ENCODE peak calls at places on chromosome 22, in four cellular contexts. One of them, this sample, is unnamed.

GRCh38 chr22:48333816-48334735 is 1493.6 kb downstream of the BRD1 start:
- DNase-seq in adrenal gland: no peak
- DNase-seq in heart left ventricle: no peak
- DNase-seq in uterus: no peak
- DNase-seq in this sample: no peak

GRCh38 chr22:46563381-46564083 is 26.1 kb upstream of the CELSR1 start:
- DNase-seq in adrenal gland: peak
- DNase-seq in heart left ventricle: peak
- DNase-seq in uterus: peak
- DNase-seq in this sample: no peak

GRCh38 chr22:17102297-17102667 is 17.5 kb downstream of the IL17RA start:
- DNase-seq in adrenal gland: no peak
- DNase-seq in heart left ventricle: no peak
- DNase-seq in uterus: no peak
- DNase-seq in this sample: no peak

GRCh38 chr22:50628543-50629134 is 687 bp upstream of the ARSA start:
- DNase-seq in adrenal gland: no peak
- DNase-seq in heart left ventricle: no peak
- DNase-seq in uterus: no peak
- DNase-seq in this sample: no peak

GRCh38 chr22:46001426-46002106 is 24.6 kb upstream of the WNT7B start:
- DNase-seq in adrenal gland: no peak
- DNase-seq in heart left ventricle: peak
- DNase-seq in uterus: no peak
- DNase-seq in this sample: no peak

GRCh38 chr22:48342016-48342415 is 1485.7 kb downstream of the BRD1 start:
- DNase-seq in adrenal gland: no peak
- DNase-seq in heart left ventricle: no peak
- DNase-seq in uterus: no peak
- DNase-seq in this sample: no peak

GRCh38 chr22:36385491-36386350 is 2.0 kb downstream of the MYH9 start:
- DNase-seq in adrenal gland: peak
- DNase-seq in heart left ventricle: no peak
- DNase-seq in uterus: peak
- DNase-seq in this sample: no peak

GRCh38 chr22:50186789-50187523 is 1.2 kb downstream of the TRABD start:
- DNase-seq in adrenal gland: no peak
- DNase-seq in heart left ventricle: peak
- DNase-seq in uterus: no peak
- DNase-seq in this sample: no peak

GRCh38 chr22:48331266-48331665 is 1496.4 kb downstream of the BRD1 start:
- DNase-seq in adrenal gland: no peak
- DNase-seq in heart left ventricle: no peak
- DNase-seq in uterus: no peak
- DNase-seq in this sample: no peak

GRCh38 chr22:47818496-47818895 is 1056.0 kb downstream of the TBC1D22A start:
- DNase-seq in adrenal gland: no peak
- DNase-seq in heart left ventricle: no peak
- DNase-seq in uterus: no peak
- DNase-seq in this sample: no peak

GRCh38 chr22:44712156-44712555 is 10.2 kb downstream of the PRR5 start:
- DNase-seq in adrenal gland: no peak
- DNase-seq in heart left ventricle: no peak
- DNase-seq in uterus: no peak
- DNase-seq in this sample: no peak

GRCh38 chr22:19195796-19196731 is 17.5 kb upstream of the SLC25A1 start:
- DNase-seq in adrenal gland: no peak
- DNase-seq in heart left ventricle: no peak
- DNase-seq in uterus: no peak
- DNase-seq in this sample: no peak

GRCh38 chr22:19632671-19633148 is 81.6 kb upstream of the SEPTIN5 start:
- DNase-seq in adrenal gland: no peak
- DNase-seq in heart left ventricle: no peak
- DNase-seq in uterus: no peak
- DNase-seq in this sample: no peak

GRCh38 chr22:46312056-46312455 is 15.4 kb downstream of the GTSE1 start:
- DNase-seq in adrenal gland: no peak
- DNase-seq in heart left ventricle: no peak
- DNase-seq in uterus: no peak
- DNase-seq in this sample: no peak

GRCh38 chr22:32776800-32777199 is 24.7 kb upstream of the TIMP3 start:
- DNase-seq in adrenal gland: no peak
- DNase-seq in heart left ventricle: no peak
- DNase-seq in uterus: no peak
- DNase-seq in this sample: no peak

GRCh38 chr22:21873619-21874018 is 6.2 kb upstream of the MAPK1 start:
- DNase-seq in adrenal gland: no peak
- DNase-seq in heart left ventricle: no peak
- DNase-seq in uterus: no peak
- DNase-seq in this sample: no peak

GRCh38 chr22:17869285-17870096 is 95.2 kb upstream of the BID start:
- DNase-seq in adrenal gland: no peak
- DNase-seq in heart left ventricle: no peak
- DNase-seq in uterus: no peak
- DNase-seq in this sample: no peak

GRCh38 chr22:47352920-47353700 is 590.7 kb downstream of the TBC1D22A start:
- DNase-seq in adrenal gland: no peak
- DNase-seq in heart left ventricle: no peak
- DNase-seq in uterus: no peak
- DNase-seq in this sample: no peak

GRCh38 chr22:50260434-50260800 is 1.1 kb downstream of the MAPK12 start:
- DNase-seq in adrenal gland: no peak
- DNase-seq in heart left ventricle: no peak
- DNase-seq in uterus: no peak
- DNase-seq in this sample: no peak

GRCh38 chr22:20275836-20276235 is 7.7 kb upstream of the RTN4R start:
- DNase-seq in adrenal gland: no peak
- DNase-seq in heart left ventricle: no peak
- DNase-seq in uterus: no peak
- DNase-seq in this sample: no peak

GRCh38 chr22:33788927-33789326 is 131.3 kb downstream of the LARGE1 start:
- DNase-seq in adrenal gland: no peak
- DNase-seq in heart left ventricle: no peak
- DNase-seq in uterus: no peak
- DNase-seq in this sample: no peak

GRCh38 chr22:47023871-47024270 is 261.4 kb downstream of the TBC1D22A start:
- DNase-seq in adrenal gland: no peak
- DNase-seq in heart left ventricle: no peak
- DNase-seq in uterus: no peak
- DNase-seq in this sample: no peak

GRCh38 chr22:17903564-17904295 is 120.6 kb downstream of the MICAL3 start:
- DNase-seq in adrenal gland: no peak
- DNase-seq in heart left ventricle: peak
- DNase-seq in uterus: no peak
- DNase-seq in this sample: no peak

GRCh38 chr22:43109921-43110443 is 568 bp upstream of the BIK start:
- DNase-seq in adrenal gland: no peak
- DNase-seq in heart left ventricle: no peak
- DNase-seq in uterus: no peak
- DNase-seq in this sample: no peak

GRCh38 chr22:43113516-43114251 is 3.1 kb downstream of the BIK start:
- DNase-seq in adrenal gland: no peak
- DNase-seq in heart left ventricle: no peak
- DNase-seq in uterus: no peak
- DNase-seq in this sample: no peak

GRCh38 chr22:43109511-43109910 is 1.0 kb upstream of the BIK start:
- DNase-seq in adrenal gland: no peak
- DNase-seq in heart left ventricle: no peak
- DNase-seq in uterus: no peak
- DNase-seq in this sample: no peak

GRCh38 chr22:43110927-43111623 is 525 bp downstream of the BIK start:
- DNase-seq in adrenal gland: peak
- DNase-seq in heart left ventricle: no peak
- DNase-seq in uterus: no peak
- DNase-seq in this sample: no peak

DNA sequence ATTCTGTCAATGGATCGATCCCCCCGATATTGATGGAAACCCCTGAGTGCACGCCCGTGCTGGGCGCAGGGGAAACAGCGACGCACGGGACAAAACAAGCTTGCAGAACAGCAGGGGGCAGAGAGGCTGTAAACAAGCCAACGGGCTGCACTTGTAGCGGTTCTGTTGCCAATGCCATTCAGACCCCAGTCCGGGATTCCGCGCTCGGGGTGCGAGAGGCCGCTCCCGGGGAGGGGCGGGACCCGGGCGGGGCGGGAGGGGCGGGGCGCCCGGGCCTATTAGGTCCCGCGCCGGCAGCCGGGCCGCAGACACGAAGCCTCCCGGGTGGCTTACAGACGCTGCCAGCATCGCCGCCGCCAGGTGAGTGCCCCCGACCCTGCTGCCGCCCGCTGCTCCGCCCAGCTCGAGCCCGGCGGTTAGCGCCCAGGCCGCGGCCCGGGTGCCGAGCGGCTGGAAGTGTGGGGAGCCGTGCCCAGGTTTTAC is at the start of gene BIK:
- DNase-seq in adrenal gland: peak
- DNase-seq in heart left ventricle: peak
- DNase-seq in uterus: peak
- DNase-seq in this sample: no peak
- TF ChIP-seq POLR2A in adrenal gland: no peak
- TF ChIP-seq POLR2A in heart left ventricle: no peak
- TF ChIP-seq POLR2A in uterus: no peak
- TF ChIP-seq POLR2A in this sample: no peak

DNA sequence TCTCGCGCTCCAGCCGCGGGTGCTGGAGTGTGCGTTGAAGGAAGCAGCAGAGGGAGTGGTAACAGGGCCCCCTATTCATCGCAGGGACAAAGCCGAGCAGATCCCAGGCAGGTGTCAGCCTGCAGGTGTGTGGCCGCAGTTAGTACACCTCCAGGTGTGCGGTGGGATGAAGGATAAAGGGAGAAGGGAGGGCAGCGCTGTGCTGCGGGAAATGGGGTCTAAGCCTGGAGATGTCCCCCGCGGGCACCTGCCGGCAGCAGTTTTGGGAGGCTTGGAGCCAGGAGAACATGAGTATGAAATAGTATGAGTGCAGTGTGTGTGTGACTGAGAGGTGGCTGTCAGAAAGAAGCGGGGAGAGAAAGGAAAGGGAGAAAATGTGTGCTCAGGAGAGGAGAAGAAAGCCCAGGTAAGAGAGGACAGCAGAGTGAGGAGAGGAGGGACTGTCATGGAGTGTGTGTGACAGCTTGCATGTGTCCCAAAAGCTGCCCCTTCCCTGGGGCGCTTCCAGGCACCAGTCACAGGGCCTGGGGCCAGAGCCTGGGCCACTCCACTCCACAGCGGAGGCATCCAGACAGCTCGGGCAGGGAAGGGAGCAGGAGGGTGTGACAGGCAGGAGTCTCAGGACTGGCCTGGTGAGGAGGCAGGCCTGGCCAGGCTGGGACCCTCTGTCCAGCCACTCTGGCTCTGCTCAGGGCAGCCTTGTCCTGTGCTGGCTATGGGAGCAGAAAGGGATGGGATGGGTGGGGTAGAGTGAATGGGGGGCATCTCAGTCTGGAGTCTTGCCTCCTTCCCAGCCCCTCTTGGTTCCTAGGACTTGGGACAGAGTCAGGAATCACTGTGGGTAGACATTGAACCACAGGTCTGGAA is 831 bp downstream of the MMP11 start:
- DNase-seq in adrenal gland: no peak
- DNase-seq in heart left ventricle: peak
- DNase-seq in uterus: no peak
- DNase-seq in this sample: no peak
- TF ChIP-seq POLR2A in adrenal gland: no peak
- TF ChIP-seq POLR2A in heart left ventricle: no peak
- TF ChIP-seq POLR2A in uterus: no peak
- TF ChIP-seq POLR2A in this sample: no peak

DNA sequence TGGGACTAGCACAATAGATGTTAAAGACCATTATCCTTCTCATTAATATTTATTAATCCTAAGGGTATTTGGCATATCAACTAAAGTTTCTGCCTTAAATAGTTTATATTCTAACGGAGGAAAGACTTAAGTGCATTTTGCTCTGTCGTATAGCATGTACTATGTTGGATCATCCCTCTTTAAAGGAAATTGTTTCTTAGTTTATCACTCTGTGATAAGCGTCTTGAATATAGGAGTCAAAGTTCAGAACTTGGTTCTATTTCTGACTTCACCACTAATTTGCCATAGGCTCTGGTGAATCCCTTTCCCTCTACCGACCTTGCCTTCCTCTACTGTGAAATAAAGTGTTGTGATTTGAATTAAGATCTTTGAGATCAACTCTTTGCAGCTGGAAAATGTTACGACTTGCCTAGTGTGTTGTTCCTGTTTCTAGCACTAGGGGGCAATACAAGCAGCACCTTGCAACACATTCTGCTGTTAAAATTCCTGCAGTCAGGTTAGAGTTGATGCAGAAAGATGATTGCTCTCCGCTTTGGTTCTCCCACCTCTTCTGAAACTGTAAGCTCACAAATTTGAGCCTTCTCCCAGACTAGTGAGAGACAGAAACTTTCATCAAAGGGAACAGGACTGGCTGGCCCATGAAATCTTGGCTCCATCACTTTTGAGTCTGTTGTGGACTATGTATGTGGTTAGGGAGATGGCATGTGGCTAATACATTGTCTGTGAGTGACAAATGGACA is 27.8 kb upstream of the ZNRF3 start:
- DNase-seq in adrenal gland: peak
- DNase-seq in heart left ventricle: no peak
- DNase-seq in uterus: peak
- DNase-seq in this sample: peak
- TF ChIP-seq POLR2A in adrenal gland: no peak
- TF ChIP-seq POLR2A in heart left ventricle: no peak
- TF ChIP-seq POLR2A in uterus: no peak
- TF ChIP-seq POLR2A in this sample: no peak

GRCh38 chr22:29635734-29636357 is 32.4 kb downstream of the NF2 start:
- DNase-seq in adrenal gland: peak
- DNase-seq in heart left ventricle: no peak
- DNase-seq in uterus: no peak
- DNase-seq in this sample: no peak
- TF ChIP-seq POLR2A in adrenal gland: no peak
- TF ChIP-seq POLR2A in heart left ventricle: no peak
- TF ChIP-seq POLR2A in uterus: no peak
- TF ChIP-seq POLR2A in this sample: no peak

DNA sequence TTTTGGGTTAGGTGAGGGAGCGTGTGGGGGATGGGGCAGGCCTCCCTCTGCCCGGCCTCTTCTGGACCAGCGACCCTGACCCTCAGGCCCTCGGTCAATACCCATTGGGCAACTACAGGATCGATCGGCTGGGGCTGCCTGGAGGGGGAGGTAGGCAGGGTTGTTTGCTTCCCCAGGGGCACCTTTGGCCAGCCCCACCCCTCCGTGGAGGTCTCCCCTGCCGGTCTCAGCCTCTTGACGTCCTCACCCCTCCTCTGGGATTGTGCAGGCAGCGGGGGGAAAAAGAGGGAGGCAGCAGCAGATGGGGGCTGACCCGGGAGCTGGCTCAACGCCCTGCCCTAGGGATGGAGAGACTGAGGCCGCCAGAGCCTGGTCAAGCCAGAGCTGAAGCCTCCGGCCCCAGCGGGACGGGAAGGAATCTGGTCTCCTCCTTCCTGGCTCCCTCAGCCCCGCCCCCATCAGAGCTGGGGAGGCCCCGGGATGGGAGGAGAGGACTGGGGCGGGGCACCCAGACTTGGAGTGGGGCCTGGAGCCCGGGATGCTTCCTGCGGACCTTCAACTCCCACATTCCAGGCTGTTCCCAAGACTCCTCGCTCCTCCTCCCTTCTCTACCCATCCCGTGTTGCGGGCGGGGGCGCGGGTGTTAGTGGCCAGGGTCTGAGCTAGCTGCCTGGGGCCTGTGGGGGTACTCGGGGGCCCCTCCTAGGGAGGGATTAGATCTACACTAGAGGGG is 14.4 kb upstream of the CDC42EP1 start:
- DNase-seq in adrenal gland: peak
- DNase-seq in heart left ventricle: peak
- DNase-seq in uterus: peak
- DNase-seq in this sample: peak
- TF ChIP-seq POLR2A in adrenal gland: peak
- TF ChIP-seq POLR2A in heart left ventricle: peak
- TF ChIP-seq POLR2A in uterus: peak
- TF ChIP-seq POLR2A in this sample: peak

This sample was measured in H54.